ENCODE peak calls at places on chromosomes 7 and 10, in four cellular contexts. X is GM12878, Q is H1, N is HepG2. A is an unnamed sample. For H3K4me1, the result is how much of the 10 kb centered on the place peaks cover.

GRCh38 chr7:135512135-135512887 is 2.4 kb upstream of the CNOT4 start:
- DNase-seq in Q (no peak), X (peak), N (peak), A (peak)

GRCh38 chr7:2641406-2642393 is 9.9 kb downstream of the TTYH3 start:
- DNase-seq in X (peak), Q (no peak), N (peak), A (peak)

GRCh38 chr7:96388620-96389383 is 66.9 kb upstream of the SLC25A13 start:
- DNase-seq in Q (no peak), X (no peak), N (no peak), A (peak)

GRCh38 chr7:97639036-97639435 is 92.8 kb upstream of the TAC1 start:
- DNase-seq in N (no peak), X (no peak), Q (no peak), A (peak)

GRCh38 chr7:20542594-20542993 is 72.9 kb upstream of the ABCB5 start:
- DNase-seq in Q (no peak), X (no peak), N (no peak), A (no peak)

GRCh38 chr7:144761493-144761892 is 74.4 kb downstream of the TPK1 start:
- DNase-seq in Q (no peak), X (no peak), N (no peak), A (no peak)

GRCh38 chr10:117152668-117153067 is 14.6 kb upstream of the VAX1 start:
- DNase-seq in X (no peak), Q (no peak), N (no peak), A (no peak)

GRCh38 chr7:124718032-124718766 is 47.4 kb downstream of the GPR37 start:
- DNase-seq in N (peak), X (no peak), Q (no peak), A (no peak)

GRCh38 chr10:99368646-99369045 is 39.5 kb downstream of the CNNM1 start:
- DNase-seq in N (peak), Q (no peak), X (no peak), A (no peak)

GRCh38 chr10:101397140-101397539 is 43.2 kb downstream of the BTRC start:
- DNase-seq in N (peak), Q (no peak), X (no peak), A (no peak)

GRCh38 chr10:954396-954795 is 22.9 kb upstream of the LARP4B start:
- DNase-seq in N (no peak), Q (no peak), X (no peak), A (no peak)

GRCh38 chr7:43680736-43681135 is 48.6 kb downstream of the COA1 start:
- DNase-seq in X (no peak), Q (no peak), N (no peak), A (no peak)

GRCh38 chr7:43674559-43675436 is 54.5 kb downstream of the COA1 start:
- DNase-seq in Q (no peak), N (peak), X (no peak), A (no peak)

GRCh38 chr7:43677864-43678263 is 51.5 kb downstream of the COA1 start:
- DNase-seq in X (no peak), Q (no peak), N (no peak), A (no peak)

GRCh38 chr7:43678315-43678714 is 51.0 kb downstream of the COA1 start:
- DNase-seq in N (no peak), Q (no peak), X (no peak), A (no peak)

GRCh38 chr7:43679210-43680068 is 49.9 kb downstream of the COA1 start:
- DNase-seq in N (no peak), Q (no peak), X (peak), A (no peak)
- H3K4me3 ChIP-seq in N (no peak), Q (no peak), X (no peak), A (no peak)

GRCh38 chr7:8291742-8292141 is 29.8 kb upstream of the ICA1 start:
- DNase-seq in N (no peak), X (no peak), Q (no peak), A (no peak)
- H3K4me1 ChIP-seq in N (under half), X (under half), Q (under half), A (under half)

GRCh38 chr7:27936244-27937102 is 196.5 kb downstream of the TAX1BP1 start:
- DNase-seq in X (no peak), N (no peak), Q (no peak), A (no peak)

GRCh38 chr7:27929127-27929526 is 189.2 kb downstream of the TAX1BP1 start:
- DNase-seq in Q (no peak), N (no peak), X (no peak), A (no peak)

GRCh38 chr7:27928001-27928400 is 188.0 kb downstream of the TAX1BP1 start:
- DNase-seq in X (no peak), Q (no peak), N (no peak), A (no peak)

GRCh38 chr7:27930910-27931476 is 191.0 kb downstream of the TAX1BP1 start:
- DNase-seq in N (no peak), Q (no peak), X (no peak), A (no peak)

DNA sequence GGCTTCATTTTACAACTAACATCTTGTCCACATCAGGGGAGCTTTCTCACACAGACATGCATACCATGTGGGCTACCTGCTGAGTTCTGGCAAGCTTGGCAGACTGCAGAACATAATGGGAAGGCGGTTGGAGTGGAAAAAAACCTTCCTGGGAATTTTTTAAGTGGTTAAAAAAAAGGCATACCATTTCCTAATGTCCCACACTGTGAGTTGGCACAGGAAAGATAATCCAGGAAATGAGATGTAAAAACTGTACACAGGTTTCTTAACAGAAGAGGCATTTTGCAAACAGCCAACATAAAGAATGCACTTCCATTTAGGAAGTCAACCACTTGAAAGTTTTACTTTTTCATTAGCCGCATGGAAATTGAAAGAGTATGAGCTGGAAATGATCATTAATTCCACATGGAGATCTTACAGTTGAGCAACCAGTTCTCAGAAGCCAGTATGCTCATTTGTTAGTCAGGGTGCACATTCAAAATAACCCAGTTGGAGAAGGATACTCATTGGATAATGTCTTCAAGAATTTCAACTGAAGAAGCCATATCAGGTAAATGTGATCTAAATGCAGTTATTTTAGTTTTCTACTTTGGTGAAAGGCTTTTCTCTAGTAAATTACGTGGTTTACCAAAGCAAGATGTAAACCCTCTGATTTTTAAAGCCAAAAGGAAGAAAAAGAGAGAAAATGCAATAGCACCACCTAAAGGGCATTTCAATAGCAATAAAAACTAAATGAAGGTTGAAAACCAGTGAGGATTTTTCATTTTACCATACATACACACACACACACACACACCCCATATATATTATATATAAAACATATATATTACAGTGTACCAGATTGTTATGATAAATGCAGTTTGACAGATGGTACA is 194.0 kb downstream of the TAX1BP1 start:
- DNase-seq in Q (no peak), X (no peak), N (no peak), A (no peak)
- TF ChIP-seq SUZ12 in Q (no peak), X (no peak), N (no peak), A (no peak)

GRCh38 chr10:33371234-33371633 is 36.8 kb upstream of the NRP1 start:
- DNase-seq in Q (no peak), N (no peak), X (no peak), A (no peak)

GRCh38 chr10:33365871-33366411 is 31.5 kb upstream of the NRP1 start:
- DNase-seq in X (no peak), N (no peak), Q (no peak), A (no peak)

GRCh38 chr10:33365314-33365713 is 30.8 kb upstream of the NRP1 start:
- DNase-seq in X (no peak), Q (no peak), N (no peak), A (no peak)

GRCh38 chr10:33370434-33370930 is 36.0 kb upstream of the NRP1 start:
- DNase-seq in N (no peak), Q (no peak), X (no peak), A (no peak)

GRCh38 chr10:33368086-33368485 is 33.6 kb upstream of the NRP1 start:
- DNase-seq in Q (no peak), N (no peak), X (no peak), A (no peak)
- H3K4me3 ChIP-seq in Q (no peak), N (no peak), X (no peak), A (no peak)

DNA sequence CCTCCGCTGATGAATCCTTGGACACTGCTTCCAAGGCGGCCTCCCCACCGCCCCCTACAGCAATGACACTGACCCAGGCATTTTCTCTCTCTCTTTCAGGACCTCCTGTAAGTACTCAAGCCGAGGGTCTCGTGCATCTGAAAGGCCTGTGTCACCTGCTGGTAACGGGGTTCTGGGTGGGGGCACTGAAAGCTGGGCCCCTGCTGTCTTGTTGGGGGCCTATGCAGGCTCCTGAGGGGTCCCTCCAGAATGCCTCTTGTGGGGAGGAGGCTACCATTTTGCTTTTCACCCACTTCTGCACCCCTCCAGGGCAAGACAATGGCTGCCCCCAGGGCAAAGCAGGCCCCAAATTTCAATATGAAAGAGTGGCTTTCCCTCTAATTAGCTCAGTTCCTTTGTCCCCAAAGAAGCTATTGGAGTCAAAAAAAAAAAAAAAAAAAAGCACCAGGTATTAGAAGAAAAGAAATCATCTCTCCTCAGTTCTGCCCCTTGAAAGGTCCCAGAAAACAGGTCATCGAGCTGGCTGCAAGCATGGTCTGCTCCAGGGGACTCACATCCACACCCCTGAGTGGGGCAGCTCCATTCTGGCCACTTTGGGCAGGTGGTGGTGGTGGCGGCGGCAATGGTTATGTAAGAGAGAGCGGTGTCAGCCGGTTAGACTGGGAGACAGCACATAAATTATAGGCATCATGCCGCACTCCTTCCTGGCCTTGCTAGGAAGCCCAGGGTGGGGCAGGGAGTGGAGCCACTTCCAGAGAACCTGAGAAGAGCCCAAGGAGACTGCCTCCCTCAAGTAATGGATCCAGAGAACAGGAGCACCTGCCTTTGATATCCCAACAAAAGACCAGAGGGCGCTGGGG is 66.2 kb downstream of the COL13A1 start:
- DNase-seq in Q (peak), X (no peak), N (no peak), A (peak)
- H3K4me1 ChIP-seq in Q (under half), X (under half), N (under half), A (under half)

GRCh38 chr10:21904930-21905329 is 98.6 kb downstream of the DNAJC1 start:
- DNase-seq in Q (no peak), X (no peak), N (no peak), A (no peak)
- TF ChIP-seq SUZ12 in Q (no peak), X (no peak), N (no peak), A (no peak)

GRCh38 chr7:1009747-1010146 is 26.8 kb downstream of the CYP2W1 start:
- DNase-seq in X (no peak), N (no peak), Q (no peak), A (no peak)

GRCh38 chr7:1004018-1004880 is 21.3 kb downstream of the CYP2W1 start:
- DNase-seq in X (no peak), N (no peak), Q (no peak), A (no peak)

GRCh38 chr7:1008733-1009363 is 25.9 kb downstream of the CYP2W1 start:
- DNase-seq in X (no peak), N (no peak), Q (no peak), A (no peak)

GRCh38 chr7:1007901-1008300 is 24.9 kb downstream of the CYP2W1 start:
- DNase-seq in X (no peak), Q (no peak), N (no peak), A (no peak)

DNA sequence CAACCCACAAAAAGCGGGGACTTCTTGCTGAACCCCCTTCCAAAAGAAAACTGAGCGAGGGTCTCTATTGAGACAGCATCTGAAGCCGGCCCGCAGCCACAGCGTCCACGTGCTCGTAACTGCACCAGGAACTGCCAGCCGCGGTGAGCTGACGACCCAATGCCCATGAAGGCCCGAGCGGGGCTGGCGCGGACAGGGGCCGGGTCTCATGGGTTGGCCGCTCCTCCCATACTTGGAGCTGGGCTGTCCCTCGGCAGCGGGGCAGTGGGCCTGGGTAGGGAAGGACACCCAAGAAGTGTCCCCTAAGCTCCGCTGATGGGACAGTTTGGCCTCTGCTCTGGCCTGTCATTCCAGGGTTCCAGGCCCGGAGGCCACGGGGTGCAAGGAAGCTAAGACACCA is 22.3 kb downstream of the CYP2W1 start:
- DNase-seq in N (no peak), Q (no peak), X (no peak), A (no peak)
- H3K4me3 ChIP-seq in N (no peak), Q (no peak), X (no peak), A (no peak)

GRCh38 chr10:78414380-78414779 is 380.7 kb downstream of the RPS24 start:
- DNase-seq in N (no peak), X (no peak), Q (no peak), A (no peak)
- H3K4me1 ChIP-seq in N (under half), X (under half), Q (under half), A (under half)

A was measured in NT2/D1.